ENCODE peak calls at places on chromosome 15, in five cellular contexts. D, N, U, Q and M are unnamed samples.

GRCh38 chr15:40045572-40046217 is 6.7 kb upstream of the SRP14 start:
- DNase-seq in D (peak; percentile 38), N (no peak), U (no peak), Q (no peak), M (no peak)

GRCh38 chr15:61689067-61689466 is 371.2 kb downstream of the VPS13C start:
- DNase-seq in D (no peak), N (no peak), U (no peak), Q (no peak), M (no peak)

GRCh38 chr15:85764304-85764633 is 30.5 kb downstream of the KLHL25 start:
- DNase-seq in D (no peak), N (no peak), U (no peak), Q (no peak), M (no peak)

GRCh38 chr15:96122077-96123027 is 208.1 kb upstream of the NR2F2 start:
- DNase-seq in D (no peak), N (no peak), U (no peak), Q (peak; percentile 25), M (no peak)

GRCh38 chr15:76996526-76997401 is 1.8 kb downstream of the PSTPIP1 start:
- DNase-seq in D (peak; percentile 75), N (no peak), U (peak; percentile 35), Q (peak; percentile 11), M (peak; percentile 7)

GRCh38 chr15:33284336-33284735 is 26.4 kb upstream of the RYR3 start:
- DNase-seq in D (no peak), N (no peak), U (no peak), Q (no peak), M (no peak)

GRCh38 chr15:68599560-68600071 is 20.8 kb downstream of the CORO2B start:
- DNase-seq in D (no peak), N (peak; percentile 69), U (no peak), Q (peak; percentile 77), M (no peak)

GRCh38 chr15:41554401-41554800 is 4.6 kb upstream of the TYRO3 start:
- DNase-seq in D (no peak), N (no peak), U (no peak), Q (no peak), M (no peak)

GRCh38 chr15:83306561-83306960 is 22.1 kb upstream of the BNC1 start:
- DNase-seq in D (no peak), N (no peak), U (no peak), Q (no peak), M (no peak)

GRCh38 chr15:51076898-51077564 is 17.7 kb downstream of the TNFAIP8L3 start:
- DNase-seq in D (peak; percentile 74), N (no peak), U (no peak), Q (peak; percentile 67), M (no peak)

GRCh38 chr15:48149858-48150257 is 28.2 kb downstream of the MYEF2 start:
- DNase-seq in D (no peak), N (no peak), U (no peak), Q (peak; percentile 87), M (no peak)

GRCh38 chr15:68382286-68383007 is 49.5 kb downstream of the ITGA11 start:
- DNase-seq in D (peak; percentile 5), N (no peak), U (no peak), Q (peak; percentile 39), M (no peak)

GRCh38 chr15:71680079-71680461 is 130.3 kb upstream of the NR2E3 start:
- DNase-seq in D (no peak), N (no peak), U (peak; percentile 45), Q (no peak), M (no peak)

GRCh38 chr15:89997079-89997478 is 4.0 kb upstream of the ZNF710 start:
- DNase-seq in D (no peak), N (no peak), U (no peak), Q (no peak), M (no peak)

GRCh38 chr15:23616536-23616935 is 31.1 kb downstream of the MAGEL2 start:
- DNase-seq in D (no peak), N (no peak), U (no peak), Q (no peak), M (no peak)

GRCh38 chr15:58441376-58442070 is 9.7 kb downstream of the LIPC start:
- DNase-seq in D (no peak), N (no peak), U (no peak), Q (peak; percentile 86), M (no peak)

GRCh38 chr15:38041576-38041975 is 107.1 kb downstream of the TMCO5A start:
- DNase-seq in D (no peak), N (no peak), U (no peak), Q (peak; percentile 62), M (no peak)

GRCh38 chr15:64180235-64180824 is 17.5 kb upstream of the PPIB start:
- DNase-seq in D (no peak), N (no peak), U (no peak), Q (no peak), M (no peak)

GRCh38 chr15:101615986-101616848 is 36.0 kb downstream of the TM2D3 start:
- DNase-seq in D (no peak), N (peak; percentile 18), U (peak; percentile 58), Q (peak; percentile 63), M (no peak)

GRCh38 chr15:83854314-83854713 is 200.4 kb downstream of the ADAMTSL3 start:
- DNase-seq in D (no peak), N (no peak), U (peak; percentile 63), Q (no peak), M (no peak)

GRCh38 chr15:41821831-41822230 is 6.1 kb upstream of the JMJD7 start:
- DNase-seq in D (no peak), N (no peak), U (no peak), Q (no peak), M (no peak)

GRCh38 chr15:66780172-66780972 is 78.3 kb downstream of the SMAD6 start:
- DNase-seq in D (peak; percentile 77), N (peak; percentile 79), U (peak; percentile 67), Q (peak; percentile 91), M (no peak)

GRCh38 chr15:68302729-68303128 is 25.2 kb downstream of the FEM1B start:
- DNase-seq in D (peak; percentile 56), N (no peak), U (no peak), Q (no peak), M (no peak)

GRCh38 chr15:90315276-90315982 is 36.7 kb upstream of the ZNF774 start:
- DNase-seq in D (peak; percentile 96), N (peak; percentile 43), U (no peak), Q (peak; percentile 86), M (peak; percentile 27)

GRCh38 chr15:31083394-31083790 is 18.1 kb downstream of the TRPM1 start:
- DNase-seq in D (no peak), N (peak; percentile 65), U (peak; percentile 41), Q (no peak), M (no peak)

GRCh38 chr15:98131924-98132323 is 171.4 kb downstream of the ARRDC4 start:
- DNase-seq in D (no peak), N (no peak), U (no peak), Q (no peak), M (peak; percentile 58)

GRCh38 chr15:88546248-88547129 is at the start of gene DET1:
- DNase-seq in D (peak; percentile 97), N (peak; percentile 88), U (peak; percentile 97), Q (peak; percentile 92), M (peak; percentile 88)

GRCh38 chr15:101410612-101411011 is 78.9 kb downstream of the PCSK6 start:
- DNase-seq in D (no peak), N (no peak), U (no peak), Q (no peak), M (no peak)

GRCh38 chr15:82165948-82166376 is 96.6 kb downstream of the EFL1 start:
- DNase-seq in D (no peak), N (no peak), U (no peak), Q (no peak), M (no peak)

GRCh38 chr15:55980511-55980910 is 12.9 kb downstream of the NEDD4 start:
- DNase-seq in D (no peak), N (no peak), U (no peak), Q (no peak), M (no peak)

GRCh38 chr15:79400650-79401049 is 31.5 kb upstream of the MINAR1 start:
- DNase-seq in D (no peak), N (no peak), U (no peak), Q (no peak), M (no peak)

GRCh38 chr15:20340331-20340811 is 201.2 kb downstream of the GOLGA6L6 start:
- DNase-seq in D (peak; percentile 87), N (no peak), U (no peak), Q (no peak), M (no peak)

GRCh38 chr15:64454282-64454681 is 6.1 kb upstream of the ZNF609 start:
- DNase-seq in D (no peak), N (no peak), U (no peak), Q (no peak), M (no peak)

GRCh38 chr15:67878647-67879293 is 38.9 kb upstream of the RNU6-1 start:
- DNase-seq in D (no peak), N (no peak), U (no peak), Q (no peak), M (no peak)

GRCh38 chr15:98841419-98841970 is 166.1 kb downstream of the PGPEP1L start:
- DNase-seq in D (no peak), N (no peak), U (no peak), Q (no peak), M (no peak)

GRCh38 chr15:70149667-70150404 is 52.1 kb upstream of the TLE3 start:
- DNase-seq in D (no peak), N (no peak), U (no peak), Q (peak; percentile 81), M (no peak)

GRCh38 chr15:68829068-68829467 is 8.4 kb upstream of the ANP32A start:
- DNase-seq in D (no peak), N (no peak), U (peak; percentile 15), Q (no peak), M (no peak)

GRCh38 chr15:48833526-48833925 is 22.7 kb upstream of the CEP152 start:
- DNase-seq in D (no peak), N (no peak), U (no peak), Q (no peak), M (no peak)

GRCh38 chr15:91408476-91409076 is 308.5 kb downstream of the SV2B start:
- DNase-seq in D (no peak), N (no peak), U (peak; percentile 62), Q (peak; percentile 38), M (no peak)

GRCh38 chr15:60704129-60704528 is 225.2 kb upstream of the ICE2 start:
- DNase-seq in D (no peak), N (no peak), U (no peak), Q (no peak), M (no peak)